ENCODE peak calls at places on chromosomes 4 and X, in four cellular contexts. One of them, this sample, is unnamed.

GRCh38 chrX:81489987-81490386 is 288.1 kb downstream of the SH3BGRL start:
- DNase-seq in mammary epithelial cell: no peak
- DNase-seq in HCT116: no peak
- DNase-seq in stomach: no peak
- DNase-seq in this sample: no peak

GRCh38 chr4:112448211-112448745 is 67.7 kb downstream of the NEUROG2 start:
- DNase-seq in mammary epithelial cell: peak; percentile 52
- DNase-seq in HCT116: no peak
- DNase-seq in stomach: no peak
- DNase-seq in this sample: no peak

GRCh38 chr4:61783050-61783449 is 582.9 kb downstream of the ADGRL3 start:
- DNase-seq in stomach: no peak
- DNase-seq in HCT116: no peak
- DNase-seq in mammary epithelial cell: peak; percentile 17
- DNase-seq in this sample: no peak

GRCh38 chrX:119673336-119673735 is 19.6 kb downstream of the SEPTIN6 start:
- DNase-seq in mammary epithelial cell: no peak
- DNase-seq in HCT116: no peak
- DNase-seq in stomach: no peak
- DNase-seq in this sample: no peak

GRCh38 chrX:103585421-103586313 is at the start of gene TCEAL4:
- DNase-seq in mammary epithelial cell: peak; percentile 13
- DNase-seq in stomach: peak; percentile 63
- DNase-seq in HCT116: no peak
- DNase-seq in this sample: peak; percentile 46

GRCh38 chrX:130386408-130386808 is 934 bp upstream of the GPR119 start:
- DNase-seq in HCT116: no peak
- DNase-seq in stomach: no peak
- DNase-seq in mammary epithelial cell: no peak
- DNase-seq in this sample: no peak

GRCh38 chr4:174198396-174199179 is 84.9 kb downstream of the FBXO8 start:
- DNase-seq in mammary epithelial cell: peak; percentile 41
- DNase-seq in HCT116: no peak
- DNase-seq in stomach: no peak
- DNase-seq in this sample: no peak

GRCh38 chr4:80781436-80781835 is 249.1 kb upstream of the BMP3 start:
- DNase-seq in mammary epithelial cell: no peak
- DNase-seq in HCT116: no peak
- DNase-seq in stomach: no peak
- DNase-seq in this sample: no peak

GRCh38 chrX:115906276-115906675 is 264.3 kb upstream of the AGTR2 start:
- DNase-seq in HCT116: no peak
- DNase-seq in stomach: no peak
- DNase-seq in mammary epithelial cell: no peak
- DNase-seq in this sample: no peak
- H3K4me1 ChIP-seq in HCT116: no peaks in the 10 kb centered on the region
- H3K4me1 ChIP-seq in stomach: no peaks in the 10 kb centered on the region
- H3K4me1 ChIP-seq in mammary epithelial cell: no peaks in the 10 kb centered on the region
- H3K4me1 ChIP-seq in this sample: no peaks in the 10 kb centered on the region

DNA sequence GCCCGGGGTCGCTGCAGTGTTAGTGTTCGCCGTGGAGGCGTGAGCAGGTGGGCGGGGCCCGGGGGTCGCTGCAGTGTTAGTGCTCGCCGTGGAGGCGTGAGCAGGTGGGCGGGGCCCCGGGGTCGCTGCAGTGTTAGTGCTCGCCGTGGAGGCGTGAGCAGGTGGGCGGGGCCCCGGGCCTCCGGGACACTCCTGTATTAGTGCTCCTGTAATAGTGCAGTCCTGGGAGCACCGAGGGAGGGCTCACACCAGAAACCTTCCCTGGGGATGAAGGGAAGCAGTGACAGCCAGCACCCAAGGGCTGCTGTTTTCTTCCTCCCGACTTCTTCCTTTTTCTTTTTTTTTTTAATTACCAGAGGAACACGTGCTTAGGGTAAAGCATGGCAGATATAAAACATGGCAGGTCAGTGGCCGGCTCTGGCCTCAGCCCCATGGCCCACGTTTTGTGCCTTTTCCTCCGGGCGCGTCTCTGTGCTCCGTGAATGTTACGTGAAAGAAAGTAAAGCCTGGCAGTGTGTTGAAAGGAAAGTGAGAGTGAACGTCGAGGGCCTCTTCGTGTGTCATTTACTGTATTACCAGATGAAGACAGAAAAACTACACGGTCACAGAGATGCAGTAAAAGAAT is 42.0 kb downstream of the PCGF3 start:
- DNase-seq in HCT116: no peak
- DNase-seq in stomach: no peak
- DNase-seq in mammary epithelial cell: no peak
- DNase-seq in this sample: no peak
- H3K4me1 ChIP-seq in HCT116: no peaks in the 10 kb centered on the region
- H3K4me1 ChIP-seq in stomach: no peaks in the 10 kb centered on the region
- H3K4me1 ChIP-seq in mammary epithelial cell: peaks cover 4% of the 10 kb centered on the region
- H3K4me1 ChIP-seq in this sample: no peaks in the 10 kb centered on the region

GRCh38 chr4:165330666-165331065 is 3.2 kb downstream of the MSMO1 start:
- DNase-seq in mammary epithelial cell: no peak
- DNase-seq in stomach: no peak
- DNase-seq in HCT116: no peak
- DNase-seq in this sample: no peak
- H3K4me1 ChIP-seq in mammary epithelial cell: peaks cover 36% of the 10 kb centered on the region
- H3K4me1 ChIP-seq in stomach: peaks cover 12% of the 10 kb centered on the region
- H3K4me1 ChIP-seq in HCT116: peaks cover 11% of the 10 kb centered on the region
- H3K4me1 ChIP-seq in this sample: peaks cover 28% of the 10 kb centered on the region

DNA sequence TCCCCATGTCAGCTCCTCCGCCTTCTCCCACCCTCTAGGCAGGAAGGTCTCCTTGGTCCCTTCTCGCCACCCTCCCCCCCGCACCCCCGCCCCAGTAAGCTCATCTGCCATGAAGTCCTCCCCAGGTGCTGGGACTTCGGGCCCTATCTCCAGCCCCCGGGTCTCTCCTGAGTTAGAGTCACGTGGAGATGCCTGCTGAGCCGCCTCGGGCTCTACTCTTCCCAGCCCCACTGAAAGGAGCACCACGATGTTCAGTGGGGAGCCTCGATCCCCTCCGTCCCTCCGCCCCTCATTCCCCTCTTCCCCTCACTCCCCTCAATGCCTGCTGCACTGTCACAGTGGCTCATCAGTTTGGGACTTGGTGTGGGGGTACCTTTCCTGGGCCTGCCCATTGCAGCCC is 3.9 kb downstream of the HTRA3 start:
- DNase-seq in mammary epithelial cell: no peak
- DNase-seq in stomach: no peak
- DNase-seq in HCT116: no peak
- DNase-seq in this sample: no peak
- H3K4me1 ChIP-seq in mammary epithelial cell: peaks cover 10% of the 10 kb centered on the region
- H3K4me1 ChIP-seq in stomach: peaks cover 39% of the 10 kb centered on the region
- H3K4me1 ChIP-seq in HCT116: no peaks in the 10 kb centered on the region
- H3K4me1 ChIP-seq in this sample: peaks cover 5% of the 10 kb centered on the region

GRCh38 chr4:98293089-98293887 is 32.1 kb downstream of the RAP1GDS1 start:
- DNase-seq in stomach: no peak
- DNase-seq in HCT116: no peak
- DNase-seq in mammary epithelial cell: peak; percentile 33
- DNase-seq in this sample: no peak
- H3K4me1 ChIP-seq in stomach: peaks cover 7% of the 10 kb centered on the region
- H3K4me1 ChIP-seq in HCT116: no peaks in the 10 kb centered on the region
- H3K4me1 ChIP-seq in mammary epithelial cell: no peaks in the 10 kb centered on the region
- H3K4me1 ChIP-seq in this sample: peaks cover 4% of the 10 kb centered on the region